ENCODE peak calls at places on chromosomes 13 and 19, in seven cellular contexts. E, V, K, D, G, R and S are unnamed samples.

GRCh38 chr19:50712833-50713232 is 6.8 kb downstream of the SHANK1 start:
- DNase-seq in G (no peak), K (no peak), R (no peak), E (no peak), D (no peak), V (no peak), S (no peak)

GRCh38 chr13:23744315-23744714 is 144.9 kb downstream of the MIPEP start:
- DNase-seq in K (no peak), E (no peak), R (no peak), G (peak), V (no peak), D (no peak), S (no peak)

GRCh38 chr19:6686628-6686975 is 16.6 kb upstream of the TNFSF14 start:
- DNase-seq in K (no peak), E (no peak), G (no peak), D (no peak), V (no peak), R (no peak), S (no peak)

GRCh38 chr19:49936549-49936948 is 7.2 kb upstream of the NUP62 start:
- DNase-seq in K (no peak), G (no peak), D (no peak), E (no peak), V (no peak), R (no peak), S (no peak)

GRCh38 chr13:80093888-80094287 is 247.0 kb downstream of the SPRY2 start:
- DNase-seq in E (no peak), D (no peak), R (no peak), V (no peak), G (no peak), K (no peak), S (no peak)

GRCh38 chr13:112101360-112101930 is 34.5 kb downstream of the SOX1 start:
- DNase-seq in G (no peak), R (no peak), V (no peak), E (no peak), D (no peak), K (no peak), S (no peak)

GRCh38 chr19:46783670-46784069 is 4.7 kb downstream of the SLC1A5 start:
- DNase-seq in E (no peak), V (no peak), K (no peak), G (no peak), D (no peak), R (no peak), S (no peak)

GRCh38 chr13:36412736-36413135 is 19.6 kb upstream of the CCNA1 start:
- DNase-seq in R (no peak), E (no peak), K (no peak), G (no peak), V (peak), D (no peak), S (peak)

GRCh38 chr13:75368167-75368566 is 113.8 kb downstream of the TBC1D4 start:
- DNase-seq in R (no peak), G (peak), K (no peak), E (no peak), V (peak), D (no peak), S (peak)

GRCh38 chr19:33683881-33684549 is 62.3 kb downstream of the CHST8 start:
- DNase-seq in R (peak), V (peak), E (peak), D (no peak), K (peak), G (peak), S (peak)

GRCh38 chr13:26185720-26186119 is 36.4 kb downstream of the RNF6 start:
- DNase-seq in D (no peak), E (peak), G (no peak), V (no peak), K (no peak), R (no peak), S (no peak)
- H3K9ac ChIP-seq in D (no peak), E (no peak), G (peak), V (peak), K (no peak), R (no peak), S (peak)

GRCh38 chr13:46575321-46575721 is 22.4 kb downstream of the LRCH1 start:
- DNase-seq in R (no peak), E (no peak), G (no peak), D (no peak), K (no peak), V (peak), S (peak)

GRCh38 chr13:46572758-46573384 is 19.9 kb downstream of the LRCH1 start:
- DNase-seq in G (no peak), D (no peak), E (no peak), K (no peak), V (no peak), R (no peak), S (no peak)

GRCh38 chr13:46578590-46578975 is 25.6 kb downstream of the LRCH1 start:
- DNase-seq in K (no peak), D (no peak), E (no peak), V (no peak), G (no peak), R (no peak), S (no peak)

GRCh38 chr13:46577656-46578589 is 25.0 kb downstream of the LRCH1 start:
- DNase-seq in R (no peak), G (no peak), K (no peak), V (peak), D (no peak), E (no peak), S (peak)

GRCh38 chr13:46575843-46576242 is 22.9 kb downstream of the LRCH1 start:
- DNase-seq in D (no peak), E (no peak), G (peak), V (peak), R (no peak), K (peak), S (peak)
- H3K9ac ChIP-seq in D (no peak), E (no peak), G (no peak), V (no peak), R (no peak), K (no peak), S (peak)

DNA sequence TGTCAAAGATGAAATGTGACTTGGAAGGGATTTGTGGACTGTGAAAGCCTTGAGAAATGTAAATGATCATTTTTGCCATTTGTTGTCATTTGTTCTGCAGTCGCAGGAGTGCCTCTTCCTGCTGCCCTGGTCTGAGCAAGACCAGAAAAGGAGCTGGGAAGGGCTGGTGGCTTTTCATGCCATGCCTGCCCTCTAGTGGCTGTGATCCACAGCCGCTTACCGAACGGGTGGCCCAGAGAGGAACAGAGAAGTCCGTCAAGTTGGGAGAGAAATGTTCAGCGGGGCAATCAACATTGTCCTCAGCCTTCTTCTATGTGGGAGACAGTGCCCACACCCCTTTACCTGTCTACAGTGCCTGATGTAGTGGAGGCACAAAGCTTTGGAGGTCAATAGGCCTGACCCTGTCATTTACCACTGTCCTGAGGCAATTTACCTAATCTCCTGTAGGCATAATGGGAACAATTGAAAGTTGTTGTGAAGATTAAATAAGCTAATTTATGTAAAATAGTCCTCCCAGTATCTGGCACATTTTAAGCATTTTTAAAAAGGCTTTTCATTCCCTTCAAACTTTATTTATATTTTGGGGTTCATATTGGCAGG is 224.5 kb downstream of the B3GLCT start:
- DNase-seq in R (peak), D (no peak), K (peak), V (peak), E (peak), G (peak), S (peak)
- H3K9ac ChIP-seq in R (no peak), D (no peak), K (no peak), V (no peak), E (no peak), G (no peak), S (no peak)

DNA sequence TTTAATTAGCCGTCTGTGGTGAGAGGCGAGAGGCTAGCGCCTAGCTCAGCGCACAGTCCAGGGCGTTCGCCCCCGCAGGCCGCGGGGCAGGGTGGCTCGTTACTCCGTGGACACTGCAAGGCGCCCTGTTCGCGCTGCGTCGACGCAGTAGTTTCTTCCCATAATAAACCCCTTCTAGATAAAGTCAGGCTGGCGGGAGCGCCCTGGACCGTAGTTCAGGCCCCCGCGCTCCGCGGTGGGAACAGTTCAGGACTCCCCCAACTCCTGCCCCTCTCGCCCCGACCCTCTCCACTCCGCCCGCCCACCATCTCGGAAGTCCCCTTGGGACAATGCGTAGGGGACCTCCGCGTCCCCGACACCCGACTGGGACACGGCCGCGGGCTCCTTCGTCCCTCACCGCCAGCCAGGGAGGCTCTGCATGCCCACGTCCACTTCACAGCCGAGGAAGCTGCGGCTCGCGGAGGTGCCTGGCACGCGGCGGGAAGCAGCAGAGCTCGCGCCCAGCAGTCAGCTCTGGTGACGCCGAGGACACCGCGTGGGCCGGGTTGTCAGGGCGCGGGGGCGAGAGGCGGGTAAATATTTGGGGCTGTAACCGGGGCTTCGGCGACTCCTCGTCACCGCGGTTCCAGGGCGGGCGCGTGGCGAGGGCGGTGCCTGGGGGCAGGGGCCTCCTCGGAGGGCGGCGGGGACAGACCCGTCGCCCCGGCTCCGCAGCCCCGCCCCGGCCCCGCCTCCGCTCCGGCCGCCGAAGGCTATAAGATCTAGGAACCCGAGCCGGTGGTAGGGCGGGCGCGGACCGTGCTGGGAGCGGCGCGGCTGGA is at the start of gene RGCC:
- DNase-seq in E (peak), R (peak), D (no peak), G (peak), V (peak), K (peak), S (peak)
- H3K9ac ChIP-seq in E (peak), R (no peak), D (no peak), G (peak), V (peak), K (no peak), S (peak)

GRCh38 chr19:4759388-4760284 is 31.9 kb upstream of the FEM1A start:
- DNase-seq in E (peak), R (peak), D (no peak), K (peak), G (peak), V (peak), S (peak)
- H3K9ac ChIP-seq in E (peak), R (peak), D (no peak), K (no peak), G (no peak), V (no peak), S (no peak)

DNA sequence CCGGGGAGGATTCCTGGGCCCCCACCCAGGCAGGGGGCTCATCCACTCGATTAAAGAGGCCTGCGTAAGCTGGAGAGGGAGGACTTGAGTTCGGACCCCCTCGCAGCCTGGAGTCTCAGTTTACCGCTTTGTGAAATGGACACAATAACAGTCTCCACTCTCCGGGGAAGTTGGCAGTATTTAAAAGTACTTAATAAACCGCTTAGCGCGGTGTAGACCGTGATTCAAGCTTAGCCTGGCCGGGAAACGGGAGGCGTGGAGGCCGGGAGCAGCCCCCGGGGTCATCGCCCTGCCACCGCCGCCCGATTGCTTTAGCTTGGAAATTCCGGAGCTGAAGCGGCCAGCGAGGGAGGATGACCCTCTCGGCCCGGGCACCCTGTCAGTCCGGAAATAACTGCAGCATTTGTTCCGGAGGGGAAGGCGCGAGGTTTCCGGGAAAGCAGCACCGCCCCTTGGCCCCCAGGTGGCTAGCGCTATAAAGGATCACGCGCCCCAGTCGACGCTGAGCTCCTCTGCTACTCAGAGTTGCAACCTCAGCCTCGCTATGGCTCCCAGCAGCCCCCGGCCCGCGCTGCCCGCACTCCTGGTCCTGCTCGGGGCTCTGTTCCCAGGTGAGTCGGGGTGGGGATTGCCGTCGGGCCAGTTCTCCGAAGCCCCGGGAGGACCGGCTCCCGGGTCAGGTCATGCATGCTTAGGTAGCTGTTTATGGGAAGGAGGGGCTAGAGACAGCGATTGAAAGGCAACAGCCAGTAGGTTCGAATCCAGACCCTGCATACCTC is at the start of gene ICAM1:
- DNase-seq in V (peak), K (peak), E (no peak), R (peak), G (peak), D (no peak), S (peak)
- H3K9ac ChIP-seq in V (no peak), K (no peak), E (peak), R (no peak), G (peak), D (no peak), S (peak)

GRCh38 chr13:51223284-51224270 is 1.4 kb downstream of the FAM124A start:
- DNase-seq in D (no peak), E (no peak), V (no peak), K (peak), G (no peak), R (peak), S (no peak)
- H3K9ac ChIP-seq in D (no peak), E (no peak), V (no peak), K (peak), G (no peak), R (peak), S (no peak)

DNA sequence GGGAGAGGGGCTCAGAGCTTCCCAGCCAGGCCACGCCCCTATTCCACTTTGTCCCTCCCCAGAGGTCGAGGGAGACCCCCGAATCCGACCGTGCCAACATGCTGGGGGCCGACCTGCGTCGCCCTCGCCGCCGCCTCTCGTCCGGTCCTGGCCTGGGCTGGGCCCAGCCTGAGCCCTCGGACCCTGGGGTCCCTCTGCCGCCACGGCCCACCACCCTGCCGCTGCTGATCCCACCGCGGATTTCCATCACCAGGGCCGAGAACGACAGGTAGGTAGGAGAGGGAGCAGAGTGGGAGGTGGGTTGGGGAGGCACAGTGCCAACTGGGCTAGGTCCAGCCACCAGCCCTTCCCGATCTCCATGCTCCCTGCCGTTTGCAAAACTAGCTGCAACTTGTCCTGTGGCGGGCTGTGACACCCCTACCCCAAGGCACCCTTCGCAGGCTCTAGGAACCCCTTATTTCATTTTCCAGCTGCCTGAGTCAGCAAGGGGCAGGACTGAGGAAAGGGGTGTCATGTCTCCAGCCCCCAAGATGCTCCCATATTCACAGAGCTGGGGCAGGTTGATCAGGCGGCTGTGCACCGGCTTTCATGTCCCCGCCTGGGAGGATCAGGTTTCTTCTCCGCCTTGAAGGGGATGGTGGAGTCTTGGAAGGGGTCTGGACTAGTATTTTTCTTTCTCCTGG is 2.6 kb upstream of the PDE4A start:
- DNase-seq in E (no peak), R (peak), D (no peak), K (peak), V (no peak), G (peak), S (no peak)
- H3K9ac ChIP-seq in E (peak), R (no peak), D (no peak), K (no peak), V (no peak), G (no peak), S (no peak)

GRCh38 chr13:89943139-89943538 is 1404.3 kb upstream of the MIR17HG start:
- DNase-seq in G (no peak), K (no peak), V (no peak), D (no peak), R (no peak), E (no peak), S (no peak)
- H3K9ac ChIP-seq in G (no peak), K (no peak), V (no peak), D (no peak), R (no peak), E (no peak), S (no peak)